ENCODE peak calls at places on chromosome 1, in six cellular contexts. One of them, this sample, is unnamed.

GRCh38 chr1:160399544-160400283 is 650 bp upstream of the VANGL2 start:
- DNase-seq in GM12892: no peak
- DNase-seq in Right ventricle myocardium inferior: no peak
- DNase-seq in AG04450: no peak
- DNase-seq in islet precursor cell: peak; percentile 39
- DNase-seq in RWPE1: no peak
- DNase-seq in this sample: no peak

GRCh38 chr1:243264718-243265117 is 8.9 kb downstream of the SDCCAG8 start:
- DNase-seq in GM12892: no peak
- DNase-seq in Right ventricle myocardium inferior: no peak
- DNase-seq in AG04450: no peak
- DNase-seq in islet precursor cell: no peak
- DNase-seq in RWPE1: no peak
- DNase-seq in this sample: peak; percentile 69

GRCh38 chr1:42006836-42007235 is 88.1 kb upstream of the HIVEP3 start:
- DNase-seq in GM12892: no peak
- DNase-seq in Right ventricle myocardium inferior: no peak
- DNase-seq in AG04450: no peak
- DNase-seq in islet precursor cell: no peak
- DNase-seq in RWPE1: peak; percentile 50
- DNase-seq in this sample: peak; percentile 8

GRCh38 chr1:91381844-91382243 is 22.8 kb downstream of the HFM1 start:
- DNase-seq in GM12892: no peak
- DNase-seq in Right ventricle myocardium inferior: no peak
- DNase-seq in AG04450: no peak
- DNase-seq in islet precursor cell: no peak
- DNase-seq in RWPE1: no peak
- DNase-seq in this sample: no peak

GRCh38 chr1:29282924-29283803 is 46.8 kb downstream of the PTPRU start:
- DNase-seq in GM12892: no peak
- DNase-seq in Right ventricle myocardium inferior: no peak
- DNase-seq in AG04450: no peak
- DNase-seq in islet precursor cell: peak; percentile 100
- DNase-seq in RWPE1: peak; percentile 42
- DNase-seq in this sample: peak; percentile 51

GRCh38 chr1:234996245-234996757 is 132.3 kb downstream of the TOMM20 start:
- DNase-seq in GM12892: no peak
- DNase-seq in Right ventricle myocardium inferior: no peak
- DNase-seq in AG04450: no peak
- DNase-seq in islet precursor cell: peak; percentile 20
- DNase-seq in RWPE1: no peak
- DNase-seq in this sample: peak; percentile 42

GRCh38 chr1:6785721-6786505 is 659 bp downstream of the CAMTA1 start:
- DNase-seq in GM12892: peak; percentile 74
- DNase-seq in Right ventricle myocardium inferior: peak; percentile 79
- DNase-seq in AG04450: no peak
- DNase-seq in islet precursor cell: peak; percentile 62
- DNase-seq in RWPE1: peak; percentile 58
- DNase-seq in this sample: peak; percentile 15

GRCh38 chr1:230815277-230815676 is 53.0 kb downstream of the C1orf198 start:
- DNase-seq in GM12892: no peak
- DNase-seq in Right ventricle myocardium inferior: no peak
- DNase-seq in AG04450: no peak
- DNase-seq in islet precursor cell: peak; percentile 18
- DNase-seq in RWPE1: no peak
- DNase-seq in this sample: no peak

GRCh38 chr1:109814993-109815786 is 51.5 kb upstream of the EPS8L3 start:
- DNase-seq in GM12892: no peak
- DNase-seq in Right ventricle myocardium inferior: no peak
- DNase-seq in AG04450: no peak
- DNase-seq in islet precursor cell: no peak
- DNase-seq in RWPE1: no peak
- DNase-seq in this sample: no peak

GRCh38 chr1:22747021-22747734 is 36.5 kb downstream of the EPHB2 start:
- DNase-seq in GM12892: no peak
- DNase-seq in Right ventricle myocardium inferior: peak; percentile 34
- DNase-seq in AG04450: peak; percentile 61
- DNase-seq in islet precursor cell: peak; percentile 76
- DNase-seq in RWPE1: peak; percentile 37
- DNase-seq in this sample: peak; percentile 81

GRCh38 chr1:50023292-50024159 is at the start of gene AGBL4:
- DNase-seq in GM12892: no peak
- DNase-seq in Right ventricle myocardium inferior: peak; percentile 69
- DNase-seq in AG04450: no peak
- DNase-seq in islet precursor cell: peak; percentile 64
- DNase-seq in RWPE1: peak; percentile 23
- DNase-seq in this sample: no peak

GRCh38 chr1:173149887-173150286 is 57.2 kb downstream of the TNFSF4 start:
- DNase-seq in GM12892: no peak
- DNase-seq in Right ventricle myocardium inferior: no peak
- DNase-seq in AG04450: peak; percentile 26
- DNase-seq in islet precursor cell: no peak
- DNase-seq in RWPE1: peak; percentile 79
- DNase-seq in this sample: peak; percentile 77

GRCh38 chr1:165633624-165634023 is 2.6 kb downstream of the MGST3 start:
- DNase-seq in GM12892: no peak
- DNase-seq in Right ventricle myocardium inferior: no peak
- DNase-seq in AG04450: no peak
- DNase-seq in islet precursor cell: peak; percentile 19
- DNase-seq in RWPE1: peak; percentile 8
- DNase-seq in this sample: peak; percentile 57

GRCh38 chr1:15410223-15410883 is 665 bp downstream of the EFHD2 start:
- DNase-seq in GM12892: no peak
- DNase-seq in Right ventricle myocardium inferior: no peak
- DNase-seq in AG04450: no peak
- DNase-seq in islet precursor cell: no peak
- DNase-seq in RWPE1: no peak
- DNase-seq in this sample: no peak

GRCh38 chr1:75640137-75640536 is 29.2 kb upstream of the SLC44A5 start:
- DNase-seq in GM12892: no peak
- DNase-seq in Right ventricle myocardium inferior: no peak
- DNase-seq in AG04450: no peak
- DNase-seq in islet precursor cell: no peak
- DNase-seq in RWPE1: no peak
- DNase-seq in this sample: no peak

GRCh38 chr1:209318302-209319056 is 265.0 kb upstream of the CAMK1G start:
- DNase-seq in GM12892: no peak
- DNase-seq in Right ventricle myocardium inferior: no peak
- DNase-seq in AG04450: no peak
- DNase-seq in islet precursor cell: no peak
- DNase-seq in RWPE1: peak; percentile 73
- DNase-seq in this sample: peak; percentile 85